ENCODE peak calls at places on chromosomes 1 and 21, in five cellular contexts. E is stimulated activated CD8-positive, alpha-beta memory T cell treated with anti-CD3 and anti-CD28 coated beads, Interleukin-7, amount 100 ng/mL, for 1 hour; Q is NCI-H460; U is stimulated activated CD4-positive, alpha-beta T cell treated with anti-CD3 and anti-CD28 coated beads, TNF-alpha, amount 100 ng/mL, for 1 hour; X is left lung. J is an unnamed sample.

GRCh38 chr1:231011360-231011759 is 28.7 kb downstream of the FAM89A start:
- DNase-seq in U (no peak), X (no peak), Q (no peak), E (no peak), J (no peak)

GRCh38 chr1:3481836-3482589 is 27.5 kb downstream of the ARHGEF16 start:
- DNase-seq in X (no peak), E (no peak), U (no peak), Q (no peak), J (no peak)

GRCh38 chr21:43734131-43734634 is 15.3 kb downstream of the PDXK start:
- DNase-seq in X (no peak), E (no peak), Q (no peak), U (no peak), J (no peak)

GRCh38 chr1:192045038-192045575 is 113.2 kb upstream of the RGS18 start:
- DNase-seq in E (no peak), X (no peak), U (no peak), Q (no peak), J (no peak)

GRCh38 chr21:40732998-40733397 is 114.0 kb downstream of the DSCAM start:
- DNase-seq in E (no peak), U (no peak), X (peak; percentile 41), Q (no peak), J (no peak)

GRCh38 chr1:206583461-206584264 is 28.6 kb downstream of the EIF2D start:
- DNase-seq in X (peak; percentile 71), Q (peak; percentile 72), U (peak; percentile 67), E (peak; percentile 85), J (peak; percentile 70)

GRCh38 chr1:10510520-10511493 is 36.1 kb downstream of the PEX14 start:
- DNase-seq in X (no peak), E (peak; percentile 55), U (peak; percentile 59), Q (peak; percentile 84), J (no peak)

GRCh38 chr1:68449901-68450300 is at the start of gene RPE65:
- DNase-seq in Q (no peak), U (no peak), X (no peak), E (no peak), J (no peak)

GRCh38 chr1:244653439-244654283 is 735 bp downstream of the DESI2 start:
- DNase-seq in X (no peak), Q (peak; percentile 28), E (no peak), U (no peak), J (no peak)

GRCh38 chr1:27574871-27575831 is 28.8 kb downstream of the AHDC1 start:
- DNase-seq in E (no peak), Q (peak; percentile 33), X (peak; percentile 80), U (no peak), J (peak; percentile 80)

GRCh38 chr1:159959451-159959850 is 5.4 kb upstream of the SLAMF9 start:
- DNase-seq in Q (no peak), X (no peak), E (no peak), U (no peak), J (no peak)

GRCh38 chr1:205373022-205373421 is 16.3 kb upstream of the KLHDC8A start:
- DNase-seq in X (no peak), U (no peak), Q (no peak), E (no peak), J (no peak)

GRCh38 chr1:202146279-202146678 is 1.7 kb upstream of the ARL8A start:
- DNase-seq in U (no peak), Q (no peak), X (no peak), E (no peak), J (no peak)

GRCh38 chr1:47738560-47739182 is 258.5 kb downstream of the TRABD2B start:
- DNase-seq in E (no peak), Q (peak; percentile 44), U (no peak), X (no peak), J (peak; percentile 72)

GRCh38 chr1:169529068-169529642 is 43.4 kb upstream of the SLC19A2 start:
- DNase-seq in E (no peak), U (no peak), Q (no peak), X (no peak), J (no peak)

GRCh38 chr1:168187180-168187579 is 8.4 kb downstream of the TIPRL start:
- DNase-seq in Q (no peak), X (no peak), U (no peak), E (no peak), J (no peak)

GRCh38 chr1:180533571-180533987 is 25.2 kb upstream of the OVAAL start:
- DNase-seq in U (peak; percentile 6), X (peak; percentile 61), E (peak; percentile 21), Q (peak; percentile 73), J (peak; percentile 61)

GRCh38 chr1:232993555-232993954 is 43.1 kb downstream of the NTPCR start:
- DNase-seq in Q (no peak), X (no peak), U (no peak), E (no peak), J (no peak)

GRCh38 chr1:111140680-111140967 is 601 bp downstream of the CEPT1 start:
- DNase-seq in E (no peak), Q (peak; percentile 20), X (no peak), U (no peak), J (peak; percentile 55)

GRCh38 chr1:180256353-180257027 is 26.4 kb downstream of the LHX4 start:
- DNase-seq in X (no peak), U (no peak), Q (no peak), E (no peak), J (no peak)

GRCh38 chr1:40182956-40183710 is 21.9 kb downstream of the RLF start:
- DNase-seq in X (no peak), Q (no peak), U (no peak), E (no peak), J (no peak)

GRCh38 chr1:107683683-107684082 is 281.3 kb downstream of the VAV3 start:
- DNase-seq in E (no peak), U (no peak), Q (no peak), X (no peak), J (no peak)

GRCh38 chr1:161962094-161962887 is 61.4 kb downstream of the OLFML2B start:
- DNase-seq in Q (no peak), U (no peak), E (no peak), X (no peak), J (no peak)

GRCh38 chr21:26169061-26169610 is 1.4 kb downstream of the APP start:
- DNase-seq in U (no peak), E (no peak), X (peak; percentile 44), Q (peak; percentile 43), J (peak; percentile 67)

GRCh38 chr1:222167111-222167510 is 380.8 kb downstream of the HHIPL2 start:
- DNase-seq in Q (peak; percentile 5), U (no peak), E (no peak), X (no peak), J (peak; percentile 48)

GRCh38 chr1:15543589-15544568 is 17.2 kb downstream of the DNAJC16 start:
- DNase-seq in E (no peak), X (no peak), Q (no peak), U (no peak), J (no peak)

GRCh38 chr1:39407496-39407888 is 83.9 kb upstream of the BMP8A start:
- DNase-seq in X (no peak), Q (no peak), E (no peak), U (no peak), J (no peak)

GRCh38 chr1:154170547-154171221 is 15.8 kb upstream of the NUP210L start:
- DNase-seq in Q (no peak), E (no peak), U (no peak), X (no peak), J (no peak)

GRCh38 chr21:41766883-41767605 is at the start of gene RIPK4:
- DNase-seq in Q (peak; percentile 59), E (peak; percentile 31), X (peak; percentile 73), U (peak; percentile 18), J (peak; percentile 90)

GRCh38 chr1:183023601-183024351 is 556 bp downstream of the LAMC1 start:
- DNase-seq in U (no peak), Q (peak; percentile 69), X (peak; percentile 84), E (no peak), J (peak; percentile 71)